ENCODE peak calls at places on chromosomes 6 and 20, in six cellular contexts. F is HCT116, W is GM12878, K is IMR-90, H is adrenal gland, S is transverse colon. M is an unnamed sample.

GRCh38 chr6:137093183-137094069 is 48.7 kb upstream of the IL20RA start:
- DNase-seq in H (no peak), F (no peak), W (no peak), K (no peak), S (no peak), M (no peak)

GRCh38 chr6:100084301-100085161 is 90.5 kb upstream of the MCHR2 start:
- DNase-seq in F (no peak), W (no peak), K (peak; percentile 2), S (no peak), H (no peak), M (no peak)

GRCh38 chr20:33648396-33649004 is 13.6 kb upstream of the C20orf144 start:
- DNase-seq in S (no peak), W (no peak), H (no peak), F (no peak), K (no peak), M (no peak)

GRCh38 chr6:2630891-2631458 is 119.7 kb downstream of the MYLK4 start:
- DNase-seq in F (peak; percentile 96), K (peak; percentile 98), S (no peak), W (no peak), H (no peak), M (no peak)

GRCh38 chr6:136920216-136920857 is 1.8 kb upstream of the SLC35D3 start:
- DNase-seq in K (no peak), F (no peak), H (no peak), S (no peak), W (no peak), M (no peak)

GRCh38 chr6:42448906-42449659 is 2.6 kb downstream of the TRERF1 start:
- DNase-seq in S (no peak), K (no peak), W (no peak), H (no peak), F (no peak), M (no peak)

GRCh38 chr20:63150391-63150898 is 65.5 kb downstream of the YTHDF1 start:
- DNase-seq in S (no peak), K (no peak), W (no peak), F (no peak), H (no peak), M (no peak)

GRCh38 chr6:4066029-4066755 is 12.7 kb downstream of the FAM217A start:
- DNase-seq in F (no peak), K (no peak), H (no peak), W (no peak), S (no peak), M (peak; percentile 24)

GRCh38 chr6:72560721-72561593 is 60.9 kb upstream of the KCNQ5 start:
- DNase-seq in F (no peak), S (no peak), W (no peak), H (no peak), K (peak; percentile 19), M (peak; percentile 98)

GRCh38 chr6:25583099-25583498 is 68.9 kb upstream of the SCGN start:
- DNase-seq in S (no peak), H (no peak), W (no peak), K (no peak), F (no peak), M (no peak)

GRCh38 chr6:137808191-137808590 is 58.9 kb upstream of the TNFAIP3 start:
- DNase-seq in H (no peak), W (no peak), K (peak; percentile 80), F (no peak), S (no peak), M (no peak)

GRCh38 chr20:35648836-35649235 is 15.9 kb downstream of the CPNE1 start:
- DNase-seq in H (no peak), S (no peak), W (no peak), K (peak; percentile 20), F (no peak), M (no peak)

GRCh38 chr20:59823030-59823423 is 110.4 kb downstream of the SYCP2 start:
- DNase-seq in H (peak; percentile 14), F (no peak), S (no peak), K (no peak), W (no peak), M (no peak)

GRCh38 chr6:136037246-136037884 is 185.9 kb downstream of the PDE7B start:
- DNase-seq in H (no peak), S (no peak), K (peak; percentile 42), W (no peak), F (no peak), M (no peak)

GRCh38 chr6:95545226-95545625 is 32.1 kb upstream of the MANEA start:
- DNase-seq in K (no peak), W (no peak), F (no peak), S (no peak), H (no peak), M (no peak)

GRCh38 chr6:33406161-33406560 is 4.7 kb upstream of the PHF1 start:
- DNase-seq in K (no peak), F (no peak), S (no peak), H (no peak), W (no peak), M (no peak)

GRCh38 chr6:34630040-34630439 is 66.5 kb downstream of the ILRUN start:
- DNase-seq in W (no peak), H (no peak), K (peak; percentile 98), S (no peak), F (peak; percentile 56), M (no peak)

GRCh38 chr6:1821188-1822183 is 211.8 kb downstream of the FOXC1 start:
- DNase-seq in K (peak; percentile 31), W (peak; percentile 4), H (peak; percentile 61), S (no peak), F (no peak), M (no peak)

GRCh38 chr20:51495921-51496545 is 46.5 kb downstream of the NFATC2 start:
- DNase-seq in K (no peak), H (no peak), S (no peak), W (no peak), F (no peak), M (no peak)

GRCh38 chr6:81894788-81895221 is 142.3 kb upstream of the TENT5A start:
- DNase-seq in W (no peak), K (peak; percentile 39), S (no peak), H (peak; percentile 61), F (no peak), M (no peak)

GRCh38 chr20:1180949-1181348 is 3.8 kb downstream of the TMEM74B start:
- DNase-seq in F (no peak), H (no peak), S (no peak), K (no peak), W (no peak), M (no peak)

GRCh38 chr20:63317601-63318291 is 24.8 kb downstream of the COL20A1 start:
- DNase-seq in H (no peak), S (no peak), K (no peak), W (no peak), F (no peak), M (no peak)

GRCh38 chr6:152271681-152272464 is 365.3 kb downstream of the SYNE1 start:
- DNase-seq in H (peak; percentile 73), F (no peak), S (peak; percentile 21), W (peak; percentile 13), K (peak; percentile 34), M (no peak)

GRCh38 chr6:35297541-35298481 is at the start of gene DEF6:
- DNase-seq in K (peak; percentile 82), H (peak; percentile 82), W (peak; percentile 72), S (peak; percentile 89), F (peak; percentile 81), M (peak; percentile 83)

GRCh38 chr6:112044856-112045255 is 9.0 kb upstream of the CCN6 start:
- DNase-seq in W (no peak), K (peak; percentile 93), S (no peak), H (peak; percentile 64), F (no peak), M (no peak)

GRCh38 chr20:10985536-10985935 is 311.7 kb upstream of the JAG1 start:
- DNase-seq in W (no peak), K (peak; percentile 76), F (no peak), S (no peak), H (no peak), M (no peak)

GRCh38 chr20:10984899-10985298 is 311.1 kb upstream of the JAG1 start:
- DNase-seq in F (no peak), S (no peak), H (no peak), K (no peak), W (no peak), M (no peak)

GRCh38 chr20:10986586-10986985 is 312.8 kb upstream of the JAG1 start:
- DNase-seq in S (no peak), H (no peak), F (no peak), K (peak; percentile 10), W (no peak), M (no peak)

GRCh38 chr20:10984294-10984693 is 310.5 kb upstream of the JAG1 start:
- DNase-seq in H (no peak), K (no peak), W (no peak), F (no peak), S (peak; percentile 38), M (no peak)

GRCh38 chr20:10982692-10983091 is 308.9 kb upstream of the JAG1 start:
- DNase-seq in F (no peak), H (peak; percentile 74), W (no peak), K (peak; percentile 94), S (no peak), M (no peak)
- TF ChIP-seq POLR2A in F (no peak), H (no peak), W (no peak), K (no peak), S (no peak), M (no peak)

GRCh38 chr20:62137478-62138203 is 5.6 kb downstream of the PSMA7 start:
- DNase-seq in W (no peak), S (no peak), H (no peak), K (no peak), F (no peak), M (no peak)
- TF ChIP-seq POLR2A in W (peak; percentile 63), S (no peak), H (no peak), K (no peak), F (no peak), M (no peak)

GRCh38 chr6:89817481-89817880 is 2.1 kb downstream of the MDN1 start:
- DNase-seq in K (no peak), H (no peak), F (no peak), S (no peak), W (no peak), M (no peak)

GRCh38 chr6:89818977-89819335 is 638 bp downstream of the MDN1 start:
- DNase-seq in S (peak; percentile 23), F (no peak), W (no peak), H (peak; percentile 63), K (peak; percentile 30), M (peak; percentile 78)

DNA sequence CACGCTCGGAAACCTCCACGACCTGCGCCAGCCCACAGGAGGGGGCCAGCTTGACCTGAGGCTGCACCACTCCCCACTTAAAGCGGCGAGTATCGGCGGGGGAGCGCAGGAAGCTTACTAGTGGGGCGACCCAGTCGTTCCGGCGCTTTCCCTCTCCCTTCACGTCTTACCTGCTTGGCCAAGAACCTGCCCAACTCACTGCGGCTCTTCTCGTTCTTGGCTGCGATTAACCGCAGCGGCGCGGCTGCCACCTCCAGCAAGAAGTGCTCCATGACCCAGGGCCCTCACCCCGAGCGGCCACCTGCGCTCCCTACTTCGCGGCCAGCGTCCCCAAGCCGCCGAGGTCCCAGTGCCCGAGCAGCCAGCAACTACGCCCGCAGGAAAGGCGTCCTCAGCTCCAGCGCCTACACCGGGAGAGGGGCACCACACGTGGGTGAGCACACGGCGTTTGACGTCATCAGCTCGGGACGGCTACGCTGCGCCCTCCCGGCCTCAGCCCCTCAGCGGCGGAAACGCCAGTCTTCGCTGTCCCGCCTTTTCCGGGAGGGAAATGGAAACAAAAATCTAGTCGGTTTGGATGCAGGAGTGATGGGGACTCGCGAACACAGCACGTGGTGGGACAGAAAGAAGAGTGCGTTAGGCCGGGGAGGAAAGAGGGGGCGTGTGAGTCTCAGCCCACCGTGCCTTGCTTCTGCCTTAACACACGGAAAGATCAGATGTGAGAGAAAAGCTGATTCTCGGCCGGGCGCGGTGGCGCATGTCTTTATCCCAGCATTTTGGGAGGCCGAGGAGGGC is at the start of gene MDN1:
- DNase-seq in H (peak; percentile 96), F (peak; percentile 88), K (peak; percentile 95), W (peak; percentile 73), S (peak; percentile 93), M (peak; percentile 95)
- TF ChIP-seq POLR2A in H (peak; percentile 92), F (peak; percentile 81), K (peak; percentile 62), W (peak; percentile 97), S (peak; percentile 71), M (peak; percentile 84)

GRCh38 chr20:44188752-44189151 is 1.8 kb upstream of the JPH2 start:
- DNase-seq in F (no peak), K (no peak), W (no peak), S (no peak), H (no peak), M (no peak)
- TF ChIP-seq POLR2A in F (no peak), K (no peak), W (no peak), S (no peak), H (no peak), M (no peak)

M was measured in erythroblast.